ENCODE peak calls at places on chromosomes 16 and 17, in eight cellular contexts. C is left ventricle myocardium inferior, K is H9, N is C1 segment of cervical spinal cord, Y is NCI-H1417, I is CMK, G is NCI-H510A, O is neuronal stem cell. A is an unnamed sample.

GRCh38 chr16:82229800-82230619 is 60.0 kb upstream of the MPHOSPH6 start:
- DNase-seq in C (peak), K (peak), N (peak), Y (peak), I (peak), G (peak), O (peak), A (peak)

GRCh38 chr17:47324224-47325020 is 667 bp downstream of the EFCAB13 start:
- DNase-seq in C (peak), K (peak), N (peak), Y (peak), I (peak), G (peak), O (peak), A (peak)

GRCh38 chr16:84061236-84061830 is 18.7 kb upstream of the SLC38A8 start:
- DNase-seq in C (no peak), K (no peak), N (no peak), Y (peak), I (no peak), G (no peak), O (no peak), A (no peak)

GRCh38 chr16:75559564-75560372 is 3.7 kb upstream of the TMEM231 start:
- DNase-seq in C (no peak), K (peak), N (no peak), Y (no peak), I (no peak), G (no peak), O (no peak), A (no peak)

GRCh38 chr16:58638148-58639036 is 8.8 kb upstream of the CNOT1 start:
- DNase-seq in C (peak), K (peak), N (no peak), Y (no peak), I (no peak), G (no peak), O (no peak), A (no peak)

GRCh38 chr16:73337897-73338296 is 290.0 kb upstream of the ZFHX3 start:
- DNase-seq in C (no peak), K (no peak), N (no peak), Y (no peak), I (no peak), G (no peak), O (no peak), A (no peak)

GRCh38 chr17:75691371-75692290 is 24.5 kb downstream of the SAP30BP start:
- DNase-seq in C (no peak), K (no peak), N (peak), Y (peak), I (no peak), G (no peak), O (no peak), A (peak)

GRCh38 chr17:66432996-66433556 is 130.7 kb downstream of the PRKCA start:
- DNase-seq in C (no peak), K (no peak), N (no peak), Y (peak), I (no peak), G (no peak), O (no peak), A (no peak)

GRCh38 chr17:6496636-6497441 is 52.6 kb downstream of the PIMREG start:
- DNase-seq in C (no peak), K (peak), N (no peak), Y (peak), I (no peak), G (no peak), O (no peak), A (no peak)

GRCh38 chr16:85662036-85662812 is 26.5 kb downstream of the GINS2 start:
- DNase-seq in C (no peak), K (no peak), N (no peak), Y (peak), I (no peak), G (no peak), O (peak), A (no peak)

GRCh38 chr17:48663134-48663924 is 37.2 kb upstream of the HOXB9 start:
- DNase-seq in C (no peak), K (no peak), N (no peak), Y (peak), I (no peak), G (no peak), O (no peak), A (no peak)

GRCh38 chr16:13158427-13158826 is 257.0 kb downstream of the SHISA9 start:
- DNase-seq in C (no peak), K (no peak), N (no peak), Y (no peak), I (no peak), G (no peak), O (no peak), A (no peak)

GRCh38 chr17:10036511-10037061 is 131.5 kb upstream of the RCVRN start:
- DNase-seq in C (peak), K (no peak), N (peak), Y (no peak), I (no peak), G (no peak), O (no peak), A (peak)

GRCh38 chr17:76474238-76474637 is 6.8 kb downstream of the AANAT start:
- DNase-seq in C (no peak), K (no peak), N (no peak), Y (no peak), I (no peak), G (no peak), O (no peak), A (no peak)

GRCh38 chr17:44878627-44879221 is 20.5 kb downstream of the EFTUD2 start:
- DNase-seq in C (no peak), K (no peak), N (no peak), Y (peak), I (no peak), G (no peak), O (no peak), A (no peak)

GRCh38 chr16:75252049-75252864 is 833 bp upstream of the BCAR1 start:
- DNase-seq in C (peak), K (no peak), N (no peak), Y (no peak), I (no peak), G (no peak), O (no peak), A (no peak)

GRCh38 chr17:61464121-61464905 is 12.1 kb downstream of the TBX4 start:
- DNase-seq in C (no peak), K (peak), N (no peak), Y (no peak), I (no peak), G (no peak), O (no peak), A (no peak)

GRCh38 chr16:86520317-86521210 is 10.2 kb downstream of the FOXF1 start:
- DNase-seq in C (peak), K (no peak), N (no peak), Y (no peak), I (peak), G (no peak), O (no peak), A (no peak)